ENCODE peak calls at places on chromosomes 4 and X, in eight cellular contexts. M is amniotic stem cell; G is CD4-positive, alpha-beta T cell; P is AML-193; V is tibial nerve; I is T-cell; Q is BJ; S is AG04450. T is an unnamed sample.

GRCh38 chr4:146334862-146335449 is 120.6 kb downstream of the REELD1 start:
- DNase-seq in M (no peak), G (no peak), P (no peak), V (peak), I (no peak), Q (no peak), S (no peak), T (no peak)

GRCh38 chrX:118574666-118575065 is 79.1 kb downstream of the DOCK11 start:
- DNase-seq in M (no peak), G (no peak), P (no peak), V (no peak), I (no peak), Q (no peak), S (no peak), T (no peak)

GRCh38 chrX:41086627-41086932 is 1.3 kb downstream of the USP9X start:
- DNase-seq in M (peak), G (no peak), P (no peak), V (no peak), I (no peak), Q (no peak), S (no peak), T (no peak)

GRCh38 chr4:86879641-86880040 is 12.6 kb downstream of the C4orf36 start:
- DNase-seq in M (no peak), G (no peak), P (no peak), V (no peak), I (no peak), Q (no peak), S (no peak), T (no peak)

GRCh38 chr4:162891788-162892707 is 274.6 kb downstream of the NAF1 start:
- DNase-seq in M (no peak), G (no peak), P (no peak), V (no peak), I (no peak), Q (no peak), S (no peak), T (no peak)

GRCh38 chr4:89528525-89529133 is 221.0 kb upstream of the GPRIN3 start:
- DNase-seq in M (no peak), G (no peak), P (no peak), V (no peak), I (no peak), Q (no peak), S (no peak), T (no peak)

GRCh38 chr4:48651869-48652447 is 128.1 kb downstream of the FRYL start:
- DNase-seq in M (no peak), G (no peak), P (no peak), V (no peak), I (no peak), Q (peak), S (no peak), T (no peak)

GRCh38 chrX:154125356-154126040 is 18.5 kb upstream of the OPN1LW start:
- DNase-seq in M (no peak), G (no peak), P (no peak), V (no peak), I (no peak), Q (no peak), S (no peak), T (no peak)

GRCh38 chrX:129833153-129834004 is 10.3 kb downstream of the ZDHHC9 start:
- DNase-seq in M (no peak), G (no peak), P (no peak), V (no peak), I (no peak), Q (peak), S (peak), T (no peak)

GRCh38 chr4:88158360-88159136 is at the start of gene ABCG2:
- DNase-seq in M (peak), G (peak), P (no peak), V (peak), I (no peak), Q (no peak), S (peak), T (peak)

GRCh38 chrX:10725071-10725470 is 104.7 kb upstream of the MID1 start:
- DNase-seq in M (no peak), G (no peak), P (no peak), V (no peak), I (no peak), Q (no peak), S (no peak), T (no peak)

GRCh38 chrX:72107320-72107719 is 24.4 kb downstream of the RTL5 start:
- DNase-seq in M (no peak), G (no peak), P (peak), V (no peak), I (no peak), Q (no peak), S (no peak), T (no peak)

GRCh38 chrX:86215260-86215659 is 67.0 kb downstream of the DACH2 start:
- DNase-seq in M (no peak), G (no peak), P (no peak), V (no peak), I (no peak), Q (no peak), S (no peak), T (no peak)